ENCODE peak calls at places on chromosomes 11 and 22, in seven cellular contexts. One of them, this sample, is unnamed.

GRCh38 chr22:19687561-19688300 is 26.6 kb upstream of the SEPTIN5 start:
- DNase-seq in CD8-positive, alpha-beta T cell: no peak
- DNase-seq in IMR-90: no peak
- DNase-seq in K562: peak
- DNase-seq in Peyer's patch: no peak
- DNase-seq in fibroblast of lung: no peak
- DNase-seq in heart left ventricle: no peak
- DNase-seq in this sample: no peak

GRCh38 chr22:50678651-50679521 is 6.3 kb downstream of the SHANK3 start:
- DNase-seq in CD8-positive, alpha-beta T cell: no peak
- DNase-seq in IMR-90: no peak
- DNase-seq in Peyer's patch: peak
- DNase-seq in K562: no peak
- DNase-seq in fibroblast of lung: no peak
- DNase-seq in heart left ventricle: no peak
- DNase-seq in this sample: no peak

GRCh38 chr11:69995697-69996096 is 82.4 kb upstream of the ANO1 start:
- DNase-seq in K562: no peak
- DNase-seq in heart left ventricle: no peak
- DNase-seq in fibroblast of lung: no peak
- DNase-seq in Peyer's patch: no peak
- DNase-seq in CD8-positive, alpha-beta T cell: no peak
- DNase-seq in IMR-90: no peak
- DNase-seq in this sample: no peak

GRCh38 chr22:30000566-30000965 is 79.7 kb upstream of the HORMAD2 start:
- DNase-seq in heart left ventricle: no peak
- DNase-seq in Peyer's patch: no peak
- DNase-seq in fibroblast of lung: peak
- DNase-seq in K562: no peak
- DNase-seq in CD8-positive, alpha-beta T cell: no peak
- DNase-seq in IMR-90: peak
- DNase-seq in this sample: no peak

GRCh38 chr11:34134765-34135164 is 29.3 kb downstream of the NAT10 start:
- DNase-seq in K562: no peak
- DNase-seq in IMR-90: no peak
- DNase-seq in CD8-positive, alpha-beta T cell: no peak
- DNase-seq in fibroblast of lung: no peak
- DNase-seq in Peyer's patch: no peak
- DNase-seq in heart left ventricle: no peak
- DNase-seq in this sample: no peak

GRCh38 chr11:40149721-40150120 is 1309.7 kb downstream of the LRRC4C start:
- DNase-seq in CD8-positive, alpha-beta T cell: no peak
- DNase-seq in Peyer's patch: no peak
- DNase-seq in heart left ventricle: no peak
- DNase-seq in fibroblast of lung: no peak
- DNase-seq in IMR-90: no peak
- DNase-seq in K562: no peak
- DNase-seq in this sample: no peak

GRCh38 chr22:50304528-50305392 is 2.7 kb downstream of the PLXNB2 start:
- DNase-seq in CD8-positive, alpha-beta T cell: no peak
- DNase-seq in K562: peak
- DNase-seq in IMR-90: no peak
- DNase-seq in heart left ventricle: peak
- DNase-seq in Peyer's patch: no peak
- DNase-seq in fibroblast of lung: peak
- DNase-seq in this sample: peak

GRCh38 chr11:116072133-116072532 is 567.9 kb upstream of the CADM1 start:
- DNase-seq in K562: no peak
- DNase-seq in heart left ventricle: no peak
- DNase-seq in Peyer's patch: no peak
- DNase-seq in fibroblast of lung: no peak
- DNase-seq in IMR-90: no peak
- DNase-seq in CD8-positive, alpha-beta T cell: no peak
- DNase-seq in this sample: no peak

GRCh38 chr22:42788466-42788865 is 67.8 kb upstream of the A4GALT start:
- DNase-seq in IMR-90: no peak
- DNase-seq in Peyer's patch: no peak
- DNase-seq in K562: no peak
- DNase-seq in fibroblast of lung: no peak
- DNase-seq in CD8-positive, alpha-beta T cell: no peak
- DNase-seq in heart left ventricle: no peak
- DNase-seq in this sample: no peak

GRCh38 chr22:41256898-41257260 is 16.1 kb upstream of the CHADL start:
- DNase-seq in fibroblast of lung: peak
- DNase-seq in IMR-90: peak
- DNase-seq in K562: no peak
- DNase-seq in CD8-positive, alpha-beta T cell: no peak
- DNase-seq in Peyer's patch: no peak
- DNase-seq in heart left ventricle: no peak
- DNase-seq in this sample: peak

DNA sequence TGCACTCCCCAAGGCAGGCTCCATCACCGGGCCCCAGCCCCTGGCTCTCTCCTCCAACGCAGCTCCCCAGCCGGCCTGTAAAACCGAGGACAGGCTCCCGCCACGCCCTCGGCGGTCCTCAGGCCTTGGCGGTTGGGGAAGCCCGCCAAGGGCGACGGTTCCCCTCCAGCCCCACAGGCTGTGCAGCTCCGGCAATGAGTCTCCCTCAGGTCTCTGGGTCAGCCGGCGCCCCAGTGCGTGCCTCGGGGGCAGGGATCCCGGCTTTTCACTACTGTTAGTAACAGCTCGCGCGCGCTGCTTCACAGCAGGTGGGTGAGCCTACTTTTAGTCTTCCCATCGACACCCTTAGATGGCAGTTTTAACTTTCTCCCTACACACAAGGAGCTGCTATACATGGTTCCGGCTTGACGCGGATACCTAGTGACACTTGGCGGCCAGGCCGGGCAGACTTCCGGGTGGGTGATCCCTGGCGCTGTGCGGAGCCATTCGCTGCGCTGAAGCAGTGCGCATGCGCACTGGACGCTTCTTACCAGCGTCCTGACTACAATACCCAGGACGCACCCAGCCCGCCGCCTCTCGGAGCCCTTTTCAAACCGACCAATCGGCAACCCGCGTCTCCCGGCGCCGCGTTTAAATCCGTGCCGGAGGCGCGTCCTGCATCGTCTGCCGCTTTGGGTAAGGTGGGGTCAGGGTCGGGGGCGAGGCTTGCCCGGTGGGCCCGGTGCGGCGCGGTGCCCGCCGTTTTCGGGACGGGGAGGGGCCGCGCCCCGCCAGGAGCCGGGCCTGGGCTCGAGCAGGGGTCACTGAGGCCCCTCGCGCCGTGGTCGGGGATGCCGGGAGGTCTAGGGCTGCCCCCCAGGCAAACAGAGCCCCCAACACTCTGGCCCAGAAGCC is at the start of gene GTSE1:
- DNase-seq in fibroblast of lung: peak
- DNase-seq in K562: peak
- DNase-seq in IMR-90: peak
- DNase-seq in CD8-positive, alpha-beta T cell: peak
- DNase-seq in heart left ventricle: peak
- DNase-seq in Peyer's patch: peak
- DNase-seq in this sample: peak
- TF ChIP-seq CTCF in fibroblast of lung: no peak
- TF ChIP-seq CTCF in K562: peak
- TF ChIP-seq CTCF in IMR-90: peak
- TF ChIP-seq CTCF in CD8-positive, alpha-beta T cell: peak
- TF ChIP-seq CTCF in heart left ventricle: peak
- TF ChIP-seq CTCF in Peyer's patch: peak
- TF ChIP-seq CTCF in this sample: no peak

DNA sequence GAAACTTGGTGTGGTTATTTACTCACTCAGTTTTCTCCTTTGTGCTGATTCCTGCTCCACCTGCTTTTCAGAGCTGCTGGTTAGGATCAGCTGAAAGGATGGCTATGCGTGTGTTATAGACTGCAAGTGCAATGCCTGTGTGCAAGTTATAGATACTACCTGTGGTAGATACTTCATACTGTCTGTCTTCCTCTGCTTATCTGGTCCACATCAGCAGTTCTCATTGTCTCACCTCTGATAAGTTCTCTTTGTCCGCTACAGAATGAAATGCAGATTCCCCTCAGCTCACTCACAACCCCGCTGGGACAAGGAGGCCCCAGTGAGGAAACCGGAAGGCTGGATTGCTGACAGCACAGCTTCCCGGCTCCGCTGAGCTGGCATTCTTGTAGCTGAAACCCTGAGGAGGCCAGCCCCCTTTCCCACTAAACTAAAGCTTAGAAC is 37.5 kb upstream of the LYVE1 start:
- DNase-seq in heart left ventricle: peak
- DNase-seq in CD8-positive, alpha-beta T cell: no peak
- DNase-seq in Peyer's patch: peak
- DNase-seq in IMR-90: peak
- DNase-seq in K562: peak
- DNase-seq in fibroblast of lung: peak
- DNase-seq in this sample: peak
- H3K4me3 ChIP-seq in heart left ventricle: peak
- H3K4me3 ChIP-seq in CD8-positive, alpha-beta T cell: no peak
- H3K4me3 ChIP-seq in Peyer's patch: no peak
- H3K4me3 ChIP-seq in IMR-90: no peak
- H3K4me3 ChIP-seq in K562: no peak
- H3K4me3 ChIP-seq in fibroblast of lung: no peak
- H3K4me3 ChIP-seq in this sample: no peak

GRCh38 chr11:19933801-19934488 is 221.3 kb downstream of the NAV2 start:
- DNase-seq in K562: no peak
- DNase-seq in CD8-positive, alpha-beta T cell: no peak
- DNase-seq in heart left ventricle: no peak
- DNase-seq in IMR-90: no peak
- DNase-seq in Peyer's patch: no peak
- DNase-seq in fibroblast of lung: no peak
- DNase-seq in this sample: no peak

GRCh38 chr11:19936461-19936860 is 223.8 kb downstream of the DBX1 start:
- DNase-seq in fibroblast of lung: no peak
- DNase-seq in K562: no peak
- DNase-seq in IMR-90: no peak
- DNase-seq in Peyer's patch: no peak
- DNase-seq in heart left ventricle: no peak
- DNase-seq in CD8-positive, alpha-beta T cell: no peak
- DNase-seq in this sample: no peak

GRCh38 chr11:19933132-19933735 is 220.6 kb downstream of the NAV2 start:
- DNase-seq in IMR-90: no peak
- DNase-seq in K562: no peak
- DNase-seq in Peyer's patch: no peak
- DNase-seq in fibroblast of lung: no peak
- DNase-seq in heart left ventricle: no peak
- DNase-seq in CD8-positive, alpha-beta T cell: no peak
- DNase-seq in this sample: no peak

GRCh38 chr11:19935507-19935906 is 222.9 kb downstream of the NAV2 start:
- DNase-seq in K562: no peak
- DNase-seq in CD8-positive, alpha-beta T cell: no peak
- DNase-seq in Peyer's patch: no peak
- DNase-seq in IMR-90: peak
- DNase-seq in heart left ventricle: no peak
- DNase-seq in fibroblast of lung: peak
- DNase-seq in this sample: peak

DNA sequence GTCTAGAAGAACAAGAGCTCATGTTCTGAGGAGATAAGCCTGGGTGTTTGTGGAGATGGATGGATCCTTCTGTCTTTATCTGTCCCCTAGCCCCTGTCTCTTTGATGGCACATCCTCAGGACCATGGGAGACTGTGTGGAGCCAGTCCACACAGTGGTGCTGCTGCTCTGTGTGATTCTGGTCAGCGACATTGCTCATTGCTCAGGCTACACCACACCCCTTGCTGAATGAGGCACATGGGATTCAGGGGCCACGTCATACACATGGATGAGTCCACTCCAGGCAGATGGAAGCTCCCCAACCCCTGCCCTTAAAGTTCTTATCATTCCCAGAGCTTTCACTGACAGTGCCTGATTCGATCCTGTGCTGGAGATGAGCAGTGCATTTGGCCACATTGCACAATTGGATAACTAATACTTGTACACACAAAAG is 222.2 kb downstream of the NAV2 start:
- DNase-seq in K562: peak
- DNase-seq in heart left ventricle: no peak
- DNase-seq in Peyer's patch: no peak
- DNase-seq in fibroblast of lung: peak
- DNase-seq in CD8-positive, alpha-beta T cell: no peak
- DNase-seq in IMR-90: peak
- DNase-seq in this sample: peak
- TF ChIP-seq CTCF in K562: peak
- TF ChIP-seq CTCF in heart left ventricle: no peak
- TF ChIP-seq CTCF in Peyer's patch: no peak
- TF ChIP-seq CTCF in fibroblast of lung: no peak
- TF ChIP-seq CTCF in CD8-positive, alpha-beta T cell: no peak
- TF ChIP-seq CTCF in IMR-90: peak
- TF ChIP-seq CTCF in this sample: no peak

DNA sequence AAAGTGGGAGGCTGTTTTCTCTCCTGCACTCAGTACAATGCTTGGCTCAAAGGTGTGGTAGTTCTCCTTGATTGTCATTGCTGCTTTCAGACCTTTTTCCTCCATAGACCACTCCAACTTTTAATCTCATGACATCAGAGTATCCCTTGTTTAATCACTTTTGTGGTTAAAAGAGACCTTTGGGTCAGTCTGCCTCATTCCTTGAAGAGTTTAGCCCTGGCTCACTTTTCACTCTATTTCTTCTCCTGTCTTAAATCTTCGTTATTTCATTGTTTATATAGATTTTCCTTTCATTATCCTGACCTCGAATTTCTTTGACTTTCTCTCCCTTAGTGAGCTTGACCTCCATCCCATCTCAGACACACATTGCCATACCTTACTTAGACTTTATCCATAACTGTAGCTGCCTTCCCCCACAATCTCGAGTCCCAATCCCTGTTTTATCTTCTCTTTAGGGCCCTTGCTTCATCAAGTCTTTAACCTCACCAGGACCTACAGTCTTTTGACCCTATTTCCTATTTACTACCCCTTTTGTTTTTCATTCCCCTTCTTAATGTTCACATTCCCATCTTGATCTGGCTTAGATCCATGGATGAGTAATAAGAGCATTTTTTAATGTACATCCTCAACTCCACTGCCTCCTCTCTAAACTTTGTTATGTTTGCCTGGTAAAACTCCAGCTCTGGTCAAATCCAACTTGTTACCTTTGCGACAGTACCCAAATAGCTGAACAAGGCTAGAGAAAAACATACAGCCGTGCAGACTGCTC is 9.5 kb downstream of the ATXN10 start:
- DNase-seq in heart left ventricle: no peak
- DNase-seq in Peyer's patch: no peak
- DNase-seq in CD8-positive, alpha-beta T cell: no peak
- DNase-seq in fibroblast of lung: peak
- DNase-seq in IMR-90: peak
- DNase-seq in K562: no peak
- DNase-seq in this sample: peak
- H3K4me3 ChIP-seq in heart left ventricle: no peak
- H3K4me3 ChIP-seq in Peyer's patch: no peak
- H3K4me3 ChIP-seq in CD8-positive, alpha-beta T cell: no peak
- H3K4me3 ChIP-seq in fibroblast of lung: no peak
- H3K4me3 ChIP-seq in IMR-90: peak
- H3K4me3 ChIP-seq in K562: no peak
- H3K4me3 ChIP-seq in this sample: no peak

GRCh38 chr11:105829084-105829483 is 193.0 kb downstream of the MSANTD4 start:
- DNase-seq in IMR-90: no peak
- DNase-seq in CD8-positive, alpha-beta T cell: no peak
- DNase-seq in K562: no peak
- DNase-seq in Peyer's patch: no peak
- DNase-seq in fibroblast of lung: no peak
- DNase-seq in heart left ventricle: no peak
- DNase-seq in this sample: no peak
- TF ChIP-seq CTCF in IMR-90: no peak
- TF ChIP-seq CTCF in CD8-positive, alpha-beta T cell: no peak
- TF ChIP-seq CTCF in K562: no peak
- TF ChIP-seq CTCF in Peyer's patch: no peak
- TF ChIP-seq CTCF in fibroblast of lung: no peak
- TF ChIP-seq CTCF in heart left ventricle: no peak
- TF ChIP-seq CTCF in this sample: no peak

This sample was measured in fibroblast of pulmonary artery.